ENCODE peak calls at places on chromosomes 7 and 10, in seven cellular contexts. V is choroid plexus epithelial cell; B is effector memory CD4-positive, alpha-beta T cell; O is sigmoid colon; K is testis; F is cardiac muscle cell; C is fibroblast of the aortic adventitia. G is an unnamed sample.

GRCh38 chr7:11428877-11429617 is 403.0 kb downstream of the THSD7A start:
- DNase-seq in V (no peak), B (no peak), O (no peak), K (no peak), F (no peak), C (no peak), G (no peak)

GRCh38 chr10:112811741-112812551 is 138.1 kb upstream of the TCF7L2 start:
- DNase-seq in V (peak; percentile 94), B (no peak), O (no peak), K (no peak), F (peak; percentile 92), C (peak; percentile 95), G (peak; percentile 88)

GRCh38 chr7:4550117-4550516 is 132.0 kb upstream of the FOXK1 start:
- DNase-seq in V (no peak), B (no peak), O (no peak), K (no peak), F (no peak), C (no peak), G (no peak)

GRCh38 chr10:21399392-21400015 is 126.0 kb downstream of the SKIDA1 start:
- DNase-seq in V (peak; percentile 95), B (no peak), O (no peak), K (no peak), F (peak; percentile 93), C (peak; percentile 89), G (peak; percentile 95)

GRCh38 chr10:103231047-103231551 is 14.6 kb upstream of the RPEL1 start:
- DNase-seq in V (peak; percentile 96), B (no peak), O (no peak), K (peak; percentile 30), F (peak; percentile 97), C (peak; percentile 98), G (peak; percentile 98)

GRCh38 chr10:129617768-129618167 is 150.7 kb downstream of the MGMT start:
- DNase-seq in V (no peak), B (no peak), O (no peak), K (no peak), F (no peak), C (no peak), G (no peak)

GRCh38 chr10:105274671-105275070 is 633.6 kb downstream of the SORCS3 start:
- DNase-seq in V (no peak), B (no peak), O (no peak), K (no peak), F (no peak), C (no peak), G (no peak)

GRCh38 chr10:9294865-9295264 is 1240.4 kb downstream of the GATA3 start:
- DNase-seq in V (no peak), B (no peak), O (no peak), K (no peak), F (no peak), C (no peak), G (no peak)

GRCh38 chr7:101450064-101450463 is 87.4 kb downstream of the COL26A1 start:
- DNase-seq in V (no peak), B (no peak), O (no peak), K (no peak), F (no peak), C (no peak), G (no peak)

GRCh38 chr10:104045151-104046089 is 40.3 kb downstream of the COL17A1 start:
- DNase-seq in V (peak; percentile 91), B (no peak), O (no peak), K (peak; percentile 66), F (peak; percentile 82), C (peak; percentile 88), G (peak; percentile 87)

GRCh38 chr10:103917326-103918052 is 495 bp downstream of the STN1 start:
- DNase-seq in V (peak; percentile 90), B (no peak), O (peak; percentile 81), K (peak; percentile 56), F (no peak), C (no peak), G (no peak)

GRCh38 chr10:70589762-70590662 is 12.5 kb downstream of the PRF1 start:
- DNase-seq in V (peak; percentile 52), B (no peak), O (no peak), K (peak; percentile 32), F (peak; percentile 79), C (peak; percentile 88), G (peak; percentile 76)

GRCh38 chr10:1328951-1329614 is 272.9 kb downstream of the WDR37 start:
- DNase-seq in V (no peak), B (no peak), O (no peak), K (no peak), F (no peak), C (no peak), G (no peak)

DNA sequence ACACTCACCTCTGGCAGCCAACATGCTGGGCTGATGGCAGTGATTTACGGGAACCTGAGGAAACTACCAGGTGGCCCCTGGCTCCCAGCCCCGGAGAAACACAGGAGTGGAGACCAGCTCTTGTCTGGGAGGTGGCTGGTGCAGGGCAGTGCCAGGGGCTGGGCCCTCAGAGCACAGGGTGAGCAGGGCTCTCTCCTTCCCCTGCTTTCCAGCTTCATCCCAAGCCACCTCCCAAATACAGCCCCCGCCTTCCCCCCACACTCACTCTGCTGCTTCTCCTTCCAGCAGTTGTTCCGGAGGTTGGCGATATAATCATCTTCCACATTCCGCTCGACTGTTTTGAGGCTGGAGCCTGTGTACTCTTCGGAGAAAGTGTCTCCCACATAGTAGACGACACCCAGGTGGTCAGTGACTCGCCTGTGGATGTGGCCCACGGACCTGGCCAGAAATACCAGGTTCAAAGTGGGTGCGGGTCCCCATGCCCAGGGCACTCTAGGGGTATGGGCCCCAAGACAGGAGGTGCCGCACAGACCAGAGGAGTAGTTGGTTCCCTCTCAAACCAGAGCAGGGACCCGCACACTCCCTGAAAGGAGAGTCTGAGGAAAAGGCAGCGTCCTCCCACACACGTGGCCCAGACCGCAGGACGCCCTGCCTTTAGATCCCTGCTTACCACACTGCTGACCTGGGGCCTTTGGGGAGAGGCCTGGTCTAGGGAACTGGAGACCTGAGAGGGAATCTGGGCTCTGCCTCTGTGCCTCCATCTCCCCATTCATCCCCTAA is 18.3 kb downstream of the DNAJB12 start:
- DNase-seq in V (peak; percentile 47), B (no peak), O (no peak), K (peak; percentile 51), F (peak; percentile 68), C (no peak), G (peak; percentile 64)
- H3K4me3 ChIP-seq in V (no peak overlapping the region), B (no peak overlapping the region), O (no peak overlapping the region), K (no peak overlapping the region), F (no peak overlapping the region), C (no peak overlapping the region), G (peak overlapping the region; percentile 40)

GRCh38 chr10:133388265-133388972 is 5.5 kb upstream of the MTG1 start:
- DNase-seq in V (no peak), B (no peak), O (peak; percentile 52), K (no peak), F (no peak), C (no peak), G (no peak)
- H3K4me3 ChIP-seq in V (no peak overlapping the region), B (peak overlapping the region; percentile 51), O (no peak overlapping the region), K (no peak overlapping the region), F (no peak overlapping the region), C (no peak overlapping the region), G (no peak overlapping the region)

GRCh38 chr7:97734255-97734654 is 2.4 kb downstream of the TAC1 start:
- DNase-seq in V (no peak), B (no peak), O (no peak), K (no peak), F (no peak), C (no peak), G (no peak)

GRCh38 chr7:97735075-97735474 is 3.2 kb downstream of the TAC1 start:
- DNase-seq in V (no peak), B (no peak), O (no peak), K (no peak), F (no peak), C (no peak), G (no peak)

GRCh38 chr7:97731736-97732370 is at the start of gene TAC1:
- DNase-seq in V (no peak), B (no peak), O (no peak), K (peak; percentile 18), F (peak; percentile 15), C (peak; percentile 33), G (peak; percentile 8)

GRCh38 chr7:97732567-97733275 is 835 bp downstream of the TAC1 start:
- DNase-seq in V (no peak), B (no peak), O (no peak), K (no peak), F (no peak), C (peak; percentile 1), G (no peak)

DNA sequence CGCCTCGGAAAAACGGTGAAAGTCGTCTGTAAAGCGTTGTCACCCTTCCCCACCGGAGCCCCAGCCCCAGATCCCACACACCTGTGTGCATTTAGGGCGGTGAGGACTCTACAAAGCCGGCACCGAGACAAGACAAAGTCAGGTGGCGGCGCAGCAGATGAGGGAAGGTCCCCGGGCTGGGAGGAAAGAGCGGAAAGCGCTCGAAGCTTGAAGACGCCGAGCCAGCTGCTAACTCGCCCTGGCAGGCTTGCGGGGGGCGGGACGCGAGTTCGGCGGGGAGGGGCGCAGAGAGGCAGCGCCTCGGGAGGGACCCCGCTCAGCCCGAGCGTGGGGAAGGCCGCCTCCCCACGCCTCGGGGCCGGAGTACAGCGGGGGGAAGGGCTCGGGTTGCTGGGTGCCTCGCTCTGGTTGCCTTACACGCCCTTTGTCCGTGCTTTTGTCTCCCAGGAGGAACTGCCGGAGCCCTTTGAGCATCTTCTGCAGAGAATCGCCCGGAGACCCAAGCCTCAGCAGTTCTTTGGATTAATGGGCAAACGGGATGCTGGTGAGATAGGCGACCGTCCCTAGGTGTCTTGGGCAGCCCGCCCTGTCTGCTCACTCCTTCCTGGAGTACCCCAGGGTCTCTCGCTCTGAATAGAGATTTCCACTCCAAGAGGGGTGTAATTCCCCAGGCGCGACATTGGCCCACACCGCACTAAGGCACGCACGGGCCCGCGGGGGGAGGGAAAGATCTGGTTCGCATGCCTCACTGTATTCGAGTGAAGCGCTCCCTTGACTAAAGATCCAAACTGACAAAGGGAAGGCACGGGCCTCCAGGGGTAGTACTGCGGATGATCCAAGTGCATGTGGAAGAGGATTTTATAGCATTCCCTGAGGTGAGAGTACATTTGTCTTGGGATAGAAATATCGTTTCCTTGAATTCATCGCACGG is 1.7 kb downstream of the TAC1 start:
- DNase-seq in V (no peak), B (no peak), O (no peak), K (peak; percentile 15), F (no peak), C (no peak), G (no peak)
- H3K4me3 ChIP-seq in V (no peak overlapping the region), B (no peak overlapping the region), O (no peak overlapping the region), K (peak overlapping the region; percentile 50), F (peak overlapping the region; percentile 20), C (no peak overlapping the region), G (no peak overlapping the region)

GRCh38 chr10:128040096-128040495 is 86.1 kb downstream of the MKI67 start:
- DNase-seq in V (no peak), B (no peak), O (peak; percentile 51), K (no peak), F (no peak), C (no peak), G (no peak)
- H3K4me3 ChIP-seq in V (no peak overlapping the region), B (no peak overlapping the region), O (no peak overlapping the region), K (no peak overlapping the region), F (no peak overlapping the region), C (no peak overlapping the region), G (no peak overlapping the region)

DNA sequence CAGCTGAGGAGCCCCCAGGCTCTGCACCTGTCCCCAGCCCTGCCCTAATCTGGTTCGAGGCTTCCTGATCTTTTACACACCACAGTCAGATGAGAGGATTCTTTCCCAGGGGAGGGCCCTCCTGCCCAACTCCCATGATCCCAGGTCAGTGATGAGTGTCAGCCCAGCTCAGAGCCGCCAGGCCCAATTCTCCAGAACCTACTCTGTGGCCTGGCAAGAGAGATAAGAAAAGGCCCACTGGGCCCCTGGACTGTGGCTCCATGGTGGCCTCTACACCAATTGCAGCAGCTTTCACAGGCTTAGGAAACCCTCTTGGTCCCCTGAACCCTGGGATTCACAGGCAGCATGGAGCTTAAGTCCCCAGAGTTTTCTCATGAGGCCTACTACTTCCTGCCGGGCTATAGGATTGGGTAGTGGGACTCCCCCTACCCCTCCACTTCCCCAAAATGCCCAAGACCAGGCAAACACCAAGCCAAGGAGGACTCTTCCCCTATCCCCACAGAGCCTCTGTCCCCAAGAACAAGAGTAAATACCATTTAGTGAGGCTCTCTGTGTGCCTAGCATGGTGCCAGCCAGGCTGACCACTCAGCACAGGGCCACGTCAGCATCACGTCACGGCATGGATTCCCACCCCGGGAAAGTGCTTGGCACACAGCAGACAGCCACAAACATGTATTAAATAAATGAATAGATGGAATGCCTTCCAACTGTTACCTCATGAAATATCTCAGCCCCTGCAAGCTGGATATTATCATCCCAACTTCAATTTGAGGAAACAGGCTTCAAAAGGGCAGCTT is 100.0 kb downstream of the GRID1 start:
- DNase-seq in V (no peak), B (no peak), O (peak; percentile 40), K (peak; percentile 6), F (no peak), C (no peak), G (no peak)
- H3K4me3 ChIP-seq in V (no peak overlapping the region), B (no peak overlapping the region), O (no peak overlapping the region), K (no peak overlapping the region), F (no peak overlapping the region), C (no peak overlapping the region), G (no peak overlapping the region)

G was measured in fibroblast of pulmonary artery.